ENCODE peak calls at places on chromosome 1, in four cellular contexts. A is left ventricle myocardium inferior, L is PC-3, H is kidney. E is an unnamed sample. For H3K9me3, the result is how much of the 10 kb centered on the place peaks cover.

GRCh38 chr1:211813590-211813989 is 17.0 kb downstream of the LPGAT1 start:
- DNase-seq in A (peak), L (peak), H (no peak), E (peak)

GRCh38 chr1:209106237-209106741 is 477.2 kb upstream of the CAMK1G start:
- DNase-seq in A (no peak), L (peak), H (no peak), E (no peak)

GRCh38 chr1:191895462-191896058 is 262.7 kb upstream of the RGS18 start:
- DNase-seq in A (no peak), L (no peak), H (no peak), E (no peak)

GRCh38 chr1:59596432-59596831 is 218.3 kb upstream of the HOOK1 start:
- DNase-seq in A (no peak), L (peak), H (peak), E (peak)

GRCh38 chr1:161427733-161428516 is 60.2 kb upstream of the CFAP126 start:
- DNase-seq in A (no peak), L (no peak), H (no peak), E (no peak)

GRCh38 chr1:7471836-7472235 is 299.3 kb upstream of the VAMP3 start:
- DNase-seq in A (no peak), L (no peak), H (peak), E (no peak)

GRCh38 chr1:18128298-18128697 is 20.7 kb downstream of the IGSF21 start:
- DNase-seq in A (no peak), L (no peak), H (no peak), E (no peak)

GRCh38 chr1:189662190-189662589 is 815.5 kb downstream of the BRINP3 start:
- DNase-seq in A (no peak), L (peak), H (no peak), E (no peak)

GRCh38 chr1:202571719-202572339 is 138.4 kb downstream of the SYT2 start:
- DNase-seq in A (no peak), L (peak), H (no peak), E (no peak)

GRCh38 chr1:109192433-109192832 is 21.3 kb upstream of the SARS1 start:
- DNase-seq in A (no peak), L (no peak), H (no peak), E (no peak)
- H3K27ac ChIP-seq in A (no peak), L (no peak), H (no peak), E (no peak)

GRCh38 chr1:13487143-13487868 is 26.5 kb downstream of the LRRC38 start:
- DNase-seq in A (peak), L (no peak), H (peak), E (peak)

GRCh38 chr1:13479171-13479856 is 34.5 kb downstream of the LRRC38 start:
- DNase-seq in A (no peak), L (no peak), H (peak), E (no peak)

GRCh38 chr1:13478687-13479086 is 35.1 kb downstream of the LRRC38 start:
- DNase-seq in A (no peak), L (no peak), H (no peak), E (no peak)

GRCh38 chr1:13482600-13482999 is 31.2 kb downstream of the LRRC38 start:
- DNase-seq in A (no peak), L (no peak), H (peak), E (no peak)

DNA sequence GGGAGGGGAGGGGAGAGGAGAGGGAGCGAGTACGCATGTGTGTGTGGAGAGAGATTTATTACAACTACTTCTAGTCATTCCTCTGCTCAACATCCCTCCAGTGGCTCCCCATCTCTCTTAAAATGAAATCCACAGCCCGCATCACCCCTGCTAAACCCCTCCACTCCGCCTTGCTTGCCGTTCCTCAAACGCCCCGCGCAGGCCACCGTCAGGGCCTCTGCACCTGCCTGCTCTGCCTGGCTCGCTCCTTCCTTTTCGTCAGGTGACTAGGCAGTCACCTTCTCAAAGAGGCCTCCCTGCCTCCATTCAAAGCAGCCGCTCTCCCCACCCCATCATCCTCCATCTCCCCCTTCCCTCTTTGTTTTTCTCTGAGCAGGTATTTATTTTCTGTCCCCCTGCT is 29.9 kb downstream of the LRRC38 start:
- DNase-seq in A (no peak), L (no peak), H (peak), E (no peak)
- H3K9me3 ChIP-seq in A (under half), L (under half), H (under half), E (under half)

DNA sequence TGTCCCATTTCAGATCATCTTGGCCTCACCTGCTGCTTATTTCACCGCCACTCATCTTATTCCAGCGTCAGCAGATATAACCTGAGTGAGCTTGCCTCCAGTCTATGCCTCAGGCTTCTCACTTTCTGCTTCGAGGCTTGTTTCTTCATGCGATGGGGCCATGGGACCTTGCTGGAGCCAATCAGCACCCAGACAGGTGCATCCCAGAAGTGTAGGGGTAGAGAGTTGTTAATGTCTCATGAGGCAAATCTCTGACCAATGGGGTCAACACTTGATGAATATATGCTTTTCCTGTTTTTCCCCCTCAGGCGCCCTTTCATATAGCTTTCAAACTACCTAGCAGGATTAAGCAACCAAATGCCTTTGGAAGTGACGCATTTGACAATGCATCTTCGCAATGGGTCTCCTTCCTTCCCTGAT is 935 bp upstream of the YIPF1 start:
- DNase-seq in A (no peak), L (no peak), H (no peak), E (no peak)
- H3K4me3 ChIP-seq in A (peak), L (peak), H (peak), E (peak)

DNA sequence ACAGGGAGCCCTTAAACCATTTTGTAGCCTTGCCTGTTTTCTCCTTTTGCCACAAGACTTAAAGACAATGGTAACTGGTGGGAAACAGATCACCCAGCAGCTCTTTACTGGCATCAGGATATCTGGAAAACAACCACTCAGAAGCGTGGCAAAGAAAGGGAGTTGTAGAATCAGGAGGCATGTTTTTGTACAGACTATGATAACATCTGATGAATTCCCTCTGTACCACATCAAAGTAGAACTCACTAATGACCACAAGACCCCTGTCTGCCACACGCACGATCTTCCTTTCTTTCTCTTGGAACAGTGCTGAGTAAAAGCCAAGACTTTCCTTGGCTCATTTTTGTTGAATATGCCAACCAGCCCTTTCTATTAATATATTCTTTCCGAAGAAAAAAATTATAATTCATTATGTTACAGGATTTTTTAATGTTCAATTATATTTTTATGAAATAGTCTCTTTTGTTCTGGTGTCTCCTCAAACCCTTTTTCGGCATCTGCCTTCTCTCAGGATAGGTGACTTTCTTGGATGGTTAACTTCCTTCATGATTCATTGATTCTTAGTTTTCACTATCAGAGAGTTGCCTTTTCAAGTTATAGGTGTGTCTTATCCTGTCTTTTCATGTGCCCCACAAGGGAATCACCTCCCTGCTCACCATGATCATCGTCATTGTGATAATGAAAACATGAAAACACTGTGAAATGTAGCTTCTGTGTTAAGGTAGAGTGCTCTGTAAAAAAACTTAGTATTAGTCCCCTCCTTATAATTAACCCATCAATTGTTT is 7.9 kb upstream of the PHGDH start:
- DNase-seq in A (no peak), L (no peak), H (no peak), E (no peak)
- H3K27ac ChIP-seq in A (no peak), L (no peak), H (no peak), E (no peak)

GRCh38 chr1:152148051-152148450 is 11.0 kb downstream of the RPTN start:
- DNase-seq in A (no peak), L (no peak), H (no peak), E (no peak)

GRCh38 chr1:152159144-152159543 is at the start of gene RPTN:
- DNase-seq in A (no peak), L (peak), H (no peak), E (no peak)

GRCh38 chr1:152148991-152149390 is 10.0 kb downstream of the RPTN start:
- DNase-seq in A (no peak), L (no peak), H (no peak), E (no peak)

GRCh38 chr1:152151646-152152045 is 7.4 kb downstream of the RPTN start:
- DNase-seq in A (no peak), L (no peak), H (no peak), E (no peak)

GRCh38 chr1:152153996-152154395 is 5.0 kb downstream of the RPTN start:
- DNase-seq in A (no peak), L (no peak), H (no peak), E (no peak)
- H3K9me3 ChIP-seq in A (under half), L (under half), H (under half), E (under half)

GRCh38 chr1:201206152-201206551 is 15.5 kb downstream of the IGFN1 start:
- DNase-seq in A (no peak), L (no peak), H (peak), E (no peak)

GRCh38 chr1:201207046-201207445 is 16.4 kb downstream of the IGFN1 start:
- DNase-seq in A (no peak), L (no peak), H (peak), E (no peak)

GRCh38 chr1:201208236-201208635 is 17.6 kb downstream of the IGFN1 start:
- DNase-seq in A (no peak), L (no peak), H (peak), E (no peak)

GRCh38 chr1:201205036-201205435 is 14.4 kb downstream of the IGFN1 start:
- DNase-seq in A (no peak), L (no peak), H (peak), E (no peak)
- H3K4me3 ChIP-seq in A (no peak), L (no peak), H (no peak), E (no peak)

DNA sequence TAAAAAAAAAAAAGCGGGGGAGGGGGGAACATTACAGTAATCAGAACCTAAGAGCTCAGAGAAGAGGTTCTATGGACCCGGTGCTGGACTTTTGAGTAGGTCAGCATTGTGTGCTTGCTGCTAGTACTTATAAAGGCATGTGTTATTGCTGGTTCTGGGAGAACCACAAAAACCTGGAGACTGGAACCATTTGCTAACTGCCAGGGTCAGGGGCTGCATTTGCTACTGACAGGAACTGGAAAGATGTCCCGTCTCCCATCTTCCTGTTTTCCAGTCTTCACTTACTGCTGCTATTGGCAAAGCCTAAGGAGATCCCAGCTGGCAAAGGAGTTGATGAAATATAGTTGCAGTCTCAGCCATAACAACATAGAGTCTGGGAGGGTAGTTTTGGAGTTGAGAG is 4.3 kb downstream of the RNF2 start:
- DNase-seq in A (no peak), L (no peak), H (no peak), E (no peak)
- H3K27ac ChIP-seq in A (no peak), L (no peak), H (no peak), E (no peak)

GRCh38 chr1:227654858-227655752 is 80.0 kb downstream of the JMJD4 start:
- DNase-seq in A (no peak), L (peak), H (no peak), E (no peak)

DNA sequence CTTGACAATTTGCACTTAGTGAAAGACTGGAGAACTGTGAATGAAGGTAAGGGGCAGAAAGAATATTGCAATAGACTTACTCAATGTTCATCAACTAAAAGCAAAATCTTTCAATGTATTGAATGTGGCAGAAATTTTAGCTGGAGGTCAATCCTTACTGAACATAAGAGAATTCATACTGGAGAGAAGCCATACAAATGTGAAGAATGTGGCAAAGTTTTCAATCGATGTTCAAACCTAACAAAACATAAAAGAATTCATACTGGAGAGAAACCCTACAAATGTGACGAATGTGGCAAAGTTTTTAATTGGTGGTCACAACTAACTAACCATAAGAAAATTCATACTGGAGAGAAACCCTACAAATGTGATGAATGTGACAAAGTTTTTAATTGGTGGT is 80.7 kb downstream of the JMJD4 start:
- DNase-seq in A (no peak), L (peak), H (no peak), E (no peak)
- H3K9me3 ChIP-seq in A (half or more), L (half or more), H (half or more), E (under half)